ENCODE peak calls at places on chromosomes 13 and 19, in nine cellular contexts. B, A, Z, P, E, O, L, T and Y are unnamed samples.
A peak's percentile ranks its signal among the peaks of the same experiment; 100 is the strongest.

GRCh38 chr13:48595330-48596127 is 58.2 kb upstream of the CYSLTR2 start:
- DNase-seq in B (no peak), A (peak; percentile 52), Z (peak; percentile 22), P (peak; percentile 70), E (no peak), O (peak; percentile 31), L (peak; percentile 29), T (no peak), Y (peak; percentile 53)

GRCh38 chr19:54248016-54248601 is 5.5 kb upstream of the LILRA6 start:
- DNase-seq in B (no peak), A (no peak), Z (peak; percentile 45), P (no peak), E (peak; percentile 81), O (peak; percentile 26), L (no peak), T (no peak), Y (no peak)

GRCh38 chr13:40193290-40194203 is 472.9 kb downstream of the FOXO1 start:
- DNase-seq in B (no peak), A (no peak), Z (no peak), P (no peak), E (peak; percentile 82), O (no peak), L (no peak), T (no peak), Y (no peak)

GRCh38 chr19:53091413-53091812 is 11.8 kb downstream of the ZNF160 start:
- DNase-seq in B (no peak), A (no peak), Z (no peak), P (no peak), E (no peak), O (no peak), L (no peak), T (no peak), Y (no peak)

GRCh38 chr19:41886761-41887710 is 4.1 kb downstream of the ARHGEF1 start:
- DNase-seq in B (no peak), A (no peak), Z (peak; percentile 59), P (no peak), E (no peak), O (peak; percentile 72), L (no peak), T (no peak), Y (peak; percentile 75)

GRCh38 chr13:37187110-37187509 is 81.6 kb upstream of the CSNK1A1L start:
- DNase-seq in B (no peak), A (no peak), Z (no peak), P (peak; percentile 28), E (no peak), O (no peak), L (no peak), T (no peak), Y (peak; percentile 94)

GRCh38 chr19:29104605-29105241 is 108.2 kb downstream of the UQCRFS1 start:
- DNase-seq in B (no peak), A (no peak), Z (no peak), P (no peak), E (no peak), O (no peak), L (no peak), T (no peak), Y (no peak)

GRCh38 chr13:99895428-99895998 is 76.1 kb downstream of the ZIC5 start:
- DNase-seq in B (no peak), A (no peak), Z (no peak), P (no peak), E (no peak), O (no peak), L (no peak), T (no peak), Y (no peak)

GRCh38 chr19:40523322-40524047 is 53.2 kb upstream of the SHKBP1 start:
- DNase-seq in B (peak; percentile 58), A (peak; percentile 66), Z (no peak), P (peak; percentile 79), E (no peak), O (peak; percentile 75), L (peak; percentile 56), T (no peak), Y (peak; percentile 83)

GRCh38 chr19:3496392-3497273 is 3.8 kb downstream of the DOHH start:
- DNase-seq in B (no peak), A (no peak), Z (no peak), P (no peak), E (no peak), O (no peak), L (no peak), T (no peak), Y (no peak)

GRCh38 chr13:79548886-79549285 is 67.9 kb downstream of the NDFIP2 start:
- DNase-seq in B (peak; percentile 4), A (no peak), Z (no peak), P (peak; percentile 45), E (no peak), O (no peak), L (no peak), T (no peak), Y (peak; percentile 24)

GRCh38 chr19:3589949-3590348 is 4.7 kb downstream of the GIPC3 start:
- DNase-seq in B (no peak), A (no peak), Z (no peak), P (no peak), E (no peak), O (no peak), L (no peak), T (no peak), Y (no peak)

GRCh38 chr19:6014551-6015135 is 36.7 kb upstream of the RANBP3 start:
- DNase-seq in B (no peak), A (no peak), Z (no peak), P (no peak), E (no peak), O (no peak), L (no peak), T (no peak), Y (no peak)

GRCh38 chr19:10979950-10980349 is 19.1 kb downstream of the SMARCA4 start:
- DNase-seq in B (no peak), A (no peak), Z (no peak), P (no peak), E (no peak), O (no peak), L (no peak), T (no peak), Y (peak; percentile 50)

GRCh38 chr19:36030264-36031148 is 2.2 kb downstream of the CLIP3 start:
- DNase-seq in B (peak; percentile 69), A (no peak), Z (no peak), P (peak; percentile 58), E (no peak), O (no peak), L (no peak), T (no peak), Y (no peak)

GRCh38 chr13:82147526-82147925 is 1734.7 kb downstream of the SLITRK1 start:
- DNase-seq in B (no peak), A (no peak), Z (no peak), P (peak; percentile 63), E (no peak), O (no peak), L (no peak), T (no peak), Y (no peak)

GRCh38 chr13:114136576-114136975 is 4.2 kb upstream of the RASA3 start:
- DNase-seq in B (no peak), A (no peak), Z (no peak), P (no peak), E (no peak), O (no peak), L (no peak), T (no peak), Y (no peak)

GRCh38 chr13:44449999-44450821 is 76.6 kb downstream of the SERP2 start:
- DNase-seq in B (no peak), A (no peak), Z (no peak), P (peak; percentile 74), E (no peak), O (no peak), L (no peak), T (no peak), Y (no peak)

GRCh38 chr13:48446454-48446853 is 33.5 kb upstream of the LPAR6 start:
- DNase-seq in B (no peak), A (no peak), Z (no peak), P (peak; percentile 70), E (no peak), O (no peak), L (no peak), T (no peak), Y (peak; percentile 37)

GRCh38 chr19:52170304-52170703 is 1.1 kb downstream of the ZNF836 start:
- DNase-seq in B (no peak), A (no peak), Z (no peak), P (no peak), E (no peak), O (no peak), L (no peak), T (no peak), Y (no peak)

GRCh38 chr13:34506796-34507195 is 435.3 kb upstream of the NBEA start:
- DNase-seq in B (no peak), A (no peak), Z (no peak), P (no peak), E (no peak), O (no peak), L (no peak), T (no peak), Y (no peak)

GRCh38 chr13:50006426-50007135 is 8.7 kb upstream of the KCNRG start:
- DNase-seq in B (no peak), A (no peak), Z (no peak), P (peak; percentile 11), E (no peak), O (no peak), L (no peak), T (no peak), Y (no peak)

GRCh38 chr19:861756-862528 is 2.5 kb downstream of the CFD start:
- DNase-seq in B (no peak), A (peak; percentile 56), Z (peak; percentile 56), P (peak; percentile 54), E (no peak), O (peak; percentile 87), L (peak; percentile 70), T (no peak), Y (peak; percentile 73)

GRCh38 chr13:109816979-109817275 is 30.5 kb upstream of the IRS2 start:
- DNase-seq in B (no peak), A (no peak), Z (no peak), P (no peak), E (no peak), O (no peak), L (no peak), T (no peak), Y (no peak)

GRCh38 chr19:38647368-38647965 is at the start of gene ACTN4:
- DNase-seq in B (peak; percentile 94), A (peak; percentile 87), Z (peak; percentile 99), P (peak; percentile 97), E (peak; percentile 97), O (peak; percentile 99), L (peak; percentile 94), T (peak; percentile 100), Y (peak; percentile 98)

GRCh38 chr19:38843175-38843758 is 6.5 kb downstream of the HNRNPL start:
- DNase-seq in B (no peak), A (no peak), Z (no peak), P (no peak), E (no peak), O (no peak), L (no peak), T (no peak), Y (no peak)

GRCh38 chr19:18674616-18675015 is 8.9 kb upstream of the CRTC1 start:
- DNase-seq in B (peak; percentile 98), A (no peak), Z (no peak), P (no peak), E (no peak), O (no peak), L (no peak), T (no peak), Y (no peak)

GRCh38 chr19:13330285-13330684 is 176.0 kb downstream of the CACNA1A start:
- DNase-seq in B (no peak), A (no peak), Z (no peak), P (no peak), E (no peak), O (no peak), L (no peak), T (no peak), Y (no peak)

GRCh38 chr13:82176761-82177160 is 1705.5 kb downstream of the SLITRK1 start:
- DNase-seq in B (no peak), A (no peak), Z (no peak), P (no peak), E (no peak), O (no peak), L (no peak), T (no peak), Y (no peak)